ENCODE peak calls at places on chromosomes 5 and 9, in eight cellular contexts. H is tibial nerve, X is sigmoid colon, O is SK-N-SH, S is K562, D is A549, L is ovary, E is transverse colon. W is an unnamed sample.
A peak's percentile ranks its signal among the peaks of the same experiment; 100 is the strongest.

GRCh38 chr9:111316796-111317195 is 13.2 kb downstream of the OR2K2 start:
- DNase-seq in O (no peak), S (no peak), H (no peak), X (no peak), E (no peak), L (no peak), D (no peak), W (no peak)

GRCh38 chr5:27010646-27011045 is 27.7 kb downstream of the CDH9 start:
- DNase-seq in D (no peak), S (no peak), O (no peak), X (no peak), L (no peak), H (no peak), E (no peak), W (no peak)

GRCh38 chr5:135085133-135085935 is 51.3 kb upstream of the PITX1 start:
- DNase-seq in H (no peak), O (no peak), E (no peak), L (no peak), D (peak; percentile 46), X (peak; percentile 35), S (no peak), W (peak; percentile 37)

GRCh38 chr9:104923740-104924139 is 4.2 kb downstream of the ABCA1 start:
- DNase-seq in H (no peak), E (no peak), S (no peak), D (no peak), X (no peak), L (no peak), O (no peak), W (no peak)

GRCh38 chr9:17135578-17135904 is 701 bp downstream of the CNTLN start:
- DNase-seq in D (no peak), X (no peak), O (no peak), L (no peak), H (peak; percentile 35), S (no peak), E (no peak), W (no peak)

GRCh38 chr5:74538206-74538661 is 102.3 kb downstream of the ENC1 start:
- DNase-seq in X (peak; percentile 66), S (no peak), O (no peak), E (peak; percentile 24), D (no peak), H (peak; percentile 66), L (no peak), W (no peak)

GRCh38 chr9:37374892-37375291 is 47.6 kb upstream of the GRHPR start:
- DNase-seq in L (no peak), H (no peak), O (no peak), S (no peak), D (no peak), X (no peak), E (no peak), W (no peak)

GRCh38 chr9:137176302-137177182 is 4.7 kb upstream of the TMEM210 start:
- DNase-seq in E (peak; percentile 51), S (peak; percentile 49), X (no peak), L (no peak), H (no peak), D (peak; percentile 91), O (no peak), W (no peak)

GRCh38 chr5:160133071-160133917 is 14.0 kb upstream of the PWWP2A start:
- DNase-seq in D (no peak), E (no peak), L (peak; percentile 39), O (no peak), X (no peak), H (peak; percentile 32), S (no peak), W (peak; percentile 67)

GRCh38 chr5:133247881-133248642 is 196.2 kb downstream of the HSPA4 start:
- DNase-seq in L (no peak), S (peak; percentile 75), E (no peak), X (no peak), D (peak; percentile 73), H (no peak), O (peak; percentile 73), W (no peak)

GRCh38 chr5:61575103-61575502 is 243.0 kb downstream of the ZSWIM6 start:
- DNase-seq in H (no peak), L (no peak), X (no peak), S (peak; percentile 37), D (no peak), E (no peak), O (peak; percentile 72), W (no peak)

GRCh38 chr5:176438959-176439757 is 9.0 kb upstream of the FAF2 start:
- DNase-seq in D (no peak), H (no peak), S (no peak), O (no peak), X (no peak), L (no peak), E (no peak), W (no peak)

GRCh38 chr9:34961574-34962480 is 3.7 kb downstream of the PHF24 start:
- DNase-seq in H (no peak), E (no peak), L (no peak), O (no peak), D (no peak), X (no peak), S (no peak), W (no peak)

GRCh38 chr5:3394046-3394597 is 201.5 kb upstream of the IRX1 start:
- DNase-seq in H (no peak), D (no peak), E (no peak), L (no peak), O (no peak), S (no peak), X (no peak), W (no peak)

GRCh38 chr5:72556351-72557146 is 49.3 kb upstream of the ZNF366 start:
- DNase-seq in E (peak; percentile 45), S (no peak), D (peak; percentile 45), X (peak; percentile 79), H (peak; percentile 25), L (peak; percentile 75), O (no peak), W (peak; percentile 81)

DNA sequence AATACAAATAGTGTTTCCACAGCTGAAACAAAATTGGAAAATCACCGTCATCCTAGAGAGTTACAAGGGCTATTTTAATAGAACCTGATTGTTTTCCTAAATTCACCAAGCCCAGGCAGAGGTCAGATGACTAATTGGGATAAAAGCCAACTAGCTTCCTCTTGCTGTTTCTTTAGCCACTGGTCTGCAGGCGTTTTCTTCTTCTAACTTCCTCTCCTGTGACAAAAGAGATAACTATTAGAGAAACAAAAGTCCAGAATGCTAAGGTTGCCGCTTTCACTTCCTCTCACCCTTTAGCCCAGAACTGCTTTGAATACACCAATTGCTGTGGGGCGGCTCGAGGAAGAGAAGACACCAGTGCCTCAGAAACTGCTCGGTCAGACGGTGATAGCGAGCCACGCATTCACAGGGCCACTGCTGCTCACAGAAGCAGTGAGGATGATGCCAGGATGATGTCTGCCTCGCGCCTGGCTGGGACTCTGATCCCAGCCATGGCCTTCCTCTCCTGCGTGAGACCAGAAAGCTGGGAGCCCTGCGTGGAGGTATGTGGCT is at the start of gene TLR4:
- DNase-seq in X (peak; percentile 81), D (no peak), H (peak; percentile 70), S (no peak), L (peak; percentile 27), O (no peak), E (peak; percentile 71), W (peak; percentile 76)
- TF ChIP-seq EP300 in X (no peak), D (no peak), H (peak; percentile 55), S (no peak), L (no peak), O (no peak), E (no peak), W (no peak)

GRCh38 chr5:95843733-95844223 is 21.3 kb upstream of the GLRX start:
- DNase-seq in X (no peak), L (no peak), H (peak; percentile 59), O (no peak), E (no peak), S (no peak), D (no peak), W (no peak)

GRCh38 chr5:95845401-95845800 is 22.9 kb upstream of the GLRX start:
- DNase-seq in H (no peak), L (no peak), D (no peak), E (no peak), O (no peak), X (no peak), S (no peak), W (no peak)

GRCh38 chr5:95841914-95842812 is 19.6 kb upstream of the GLRX start:
- DNase-seq in L (no peak), S (no peak), O (no peak), E (peak; percentile 56), D (no peak), X (peak; percentile 89), H (peak; percentile 77), W (peak; percentile 82)

GRCh38 chr5:95840969-95841368 is 18.4 kb upstream of the GLRX start:
- DNase-seq in D (no peak), X (no peak), O (no peak), H (no peak), S (no peak), E (no peak), L (no peak), W (no peak)

DNA sequence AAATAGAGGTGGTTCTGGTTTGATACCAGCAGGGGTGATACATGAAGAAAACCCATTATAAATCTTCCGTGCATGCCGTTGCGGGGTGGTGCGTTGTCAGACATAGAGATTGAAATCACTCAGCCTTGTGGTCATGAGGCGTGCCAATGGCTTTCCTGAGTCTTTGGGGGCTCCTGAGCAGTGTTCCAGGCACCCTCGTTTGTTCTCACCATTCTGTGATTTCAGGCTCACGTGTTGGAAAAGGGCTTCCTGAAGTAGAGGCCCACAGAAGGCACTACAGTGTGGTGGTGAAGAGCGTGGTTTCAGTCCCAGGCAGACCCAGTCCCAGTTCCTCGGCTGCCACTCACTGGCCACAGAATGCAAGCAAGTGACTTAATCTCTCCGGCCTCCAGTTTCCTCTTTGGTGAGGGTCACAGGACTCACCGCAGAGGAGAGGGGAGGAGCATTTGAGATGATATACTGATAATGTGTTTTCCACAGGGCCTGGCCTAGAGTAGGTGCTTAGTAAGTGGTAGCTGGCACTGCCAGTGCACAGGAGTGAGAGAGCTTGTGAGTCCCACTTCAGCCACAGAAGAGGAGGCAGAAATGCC is 20.5 kb upstream of the GLRX start:
- DNase-seq in H (peak; percentile 63), D (no peak), E (peak; percentile 70), S (peak; percentile 40), X (peak; percentile 74), O (no peak), L (no peak), W (peak; percentile 67)
- TF ChIP-seq EP300 in H (no peak), D (no peak), E (no peak), S (peak; percentile 29), X (no peak), O (no peak), L (no peak), W (no peak)

DNA sequence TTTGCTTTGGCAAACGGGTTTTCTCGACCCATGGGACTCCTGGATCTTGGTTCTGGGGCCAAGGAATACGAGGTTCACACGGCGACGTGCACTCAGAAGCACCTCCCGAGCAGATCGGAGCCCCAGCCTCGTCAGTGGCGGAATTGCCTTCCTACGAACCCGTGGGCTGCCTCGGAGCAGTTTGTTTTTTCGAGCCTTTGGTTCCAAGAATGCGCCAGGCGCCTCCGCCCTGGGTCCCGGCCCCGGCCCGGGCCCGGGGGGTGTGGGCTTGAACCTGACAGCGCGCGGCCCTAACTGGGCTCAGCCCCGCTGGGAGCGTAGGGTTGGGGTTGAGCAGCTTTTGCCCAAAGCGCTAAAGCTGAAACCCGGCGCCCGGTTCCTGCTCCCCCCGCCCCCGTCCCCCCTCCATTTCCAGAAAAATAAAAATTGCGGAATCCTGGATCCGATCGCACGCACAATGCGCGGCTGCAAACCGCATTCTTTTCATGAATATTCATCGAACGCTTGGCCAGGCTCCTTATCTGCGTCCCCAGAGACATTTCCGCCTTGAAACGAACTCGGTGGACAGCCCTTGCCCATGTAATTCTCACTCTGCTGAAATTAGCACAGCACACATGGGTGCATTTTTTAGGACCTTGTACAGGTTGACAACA is 1.0 kb downstream of the BASP1 start:
- DNase-seq in D (no peak), S (no peak), H (no peak), L (peak; percentile 42), O (peak; percentile 58), E (peak; percentile 43), X (no peak), W (peak; percentile 75)
- TF ChIP-seq EP300 in D (no peak), S (no peak), H (no peak), L (no peak), O (no peak), E (no peak), X (no peak), W (no peak)

GRCh38 chr9:115444941-115445340 is 327.0 kb upstream of the TNC start:
- DNase-seq in D (no peak), H (no peak), L (no peak), O (no peak), X (no peak), E (no peak), S (no peak), W (no peak)
- TF ChIP-seq EP300 in D (no peak), H (no peak), L (no peak), O (no peak), X (no peak), E (no peak), S (no peak), W (no peak)